ENCODE peak calls at places on chromosomes 3 and 15, in seven cellular contexts. One of them, this sample, is unnamed.
A peak's percentile ranks its signal among the peaks of the same experiment; 100 is the strongest.

GRCh38 chr3:153855772-153856171 is 265.4 kb upstream of the ARHGEF26 start:
- DNase-seq in endothelial cell of umbilical vein: no peak
- DNase-seq in A549: no peak
- DNase-seq in CD8-positive, alpha-beta memory T cell: no peak
- DNase-seq in sigmoid colon: no peak
- DNase-seq in uterus: no peak
- DNase-seq in naive thymus-derived CD4-positive, alpha-beta T cell: no peak
- DNase-seq in this sample: no peak

GRCh38 chr15:68783226-68784054 is 37.3 kb downstream of the ANP32A start:
- DNase-seq in CD8-positive, alpha-beta memory T cell: peak; percentile 53
- DNase-seq in endothelial cell of umbilical vein: peak; percentile 32
- DNase-seq in naive thymus-derived CD4-positive, alpha-beta T cell: peak; percentile 66
- DNase-seq in uterus: no peak
- DNase-seq in sigmoid colon: peak; percentile 63
- DNase-seq in A549: peak; percentile 39
- DNase-seq in this sample: no peak

GRCh38 chr3:5016218-5017161 is 37.3 kb downstream of the BHLHE40 start:
- DNase-seq in sigmoid colon: no peak
- DNase-seq in uterus: no peak
- DNase-seq in endothelial cell of umbilical vein: peak; percentile 85
- DNase-seq in A549: peak; percentile 95
- DNase-seq in naive thymus-derived CD4-positive, alpha-beta T cell: no peak
- DNase-seq in CD8-positive, alpha-beta memory T cell: peak; percentile 42
- DNase-seq in this sample: no peak

GRCh38 chr3:189567772-189568420 is 63.3 kb upstream of the TP63 start:
- DNase-seq in CD8-positive, alpha-beta memory T cell: no peak
- DNase-seq in naive thymus-derived CD4-positive, alpha-beta T cell: no peak
- DNase-seq in endothelial cell of umbilical vein: no peak
- DNase-seq in sigmoid colon: no peak
- DNase-seq in A549: no peak
- DNase-seq in uterus: no peak
- DNase-seq in this sample: no peak

GRCh38 chr15:75367913-75368688 is at the start of gene MAN2C1:
- DNase-seq in CD8-positive, alpha-beta memory T cell: peak; percentile 87
- DNase-seq in A549: peak; percentile 99
- DNase-seq in uterus: peak; percentile 94
- DNase-seq in naive thymus-derived CD4-positive, alpha-beta T cell: peak; percentile 90
- DNase-seq in endothelial cell of umbilical vein: peak; percentile 93
- DNase-seq in sigmoid colon: peak; percentile 98
- DNase-seq in this sample: peak; percentile 91

GRCh38 chr3:192444096-192444790 is 283.1 kb downstream of the FGF12 start:
- DNase-seq in A549: peak; percentile 53
- DNase-seq in sigmoid colon: peak; percentile 72
- DNase-seq in uterus: peak; percentile 16
- DNase-seq in naive thymus-derived CD4-positive, alpha-beta T cell: no peak
- DNase-seq in endothelial cell of umbilical vein: peak; percentile 78
- DNase-seq in CD8-positive, alpha-beta memory T cell: peak; percentile 1
- DNase-seq in this sample: peak; percentile 26

GRCh38 chr3:186821429-186822367 is 15.4 kb upstream of the RFC4 start:
- DNase-seq in CD8-positive, alpha-beta memory T cell: peak; percentile 32
- DNase-seq in uterus: no peak
- DNase-seq in A549: peak; percentile 56
- DNase-seq in sigmoid colon: no peak
- DNase-seq in endothelial cell of umbilical vein: peak; percentile 61
- DNase-seq in naive thymus-derived CD4-positive, alpha-beta T cell: no peak
- DNase-seq in this sample: peak; percentile 55

GRCh38 chr3:35946121-35946856 is 307.0 kb downstream of the ARPP21 start:
- DNase-seq in CD8-positive, alpha-beta memory T cell: no peak
- DNase-seq in sigmoid colon: no peak
- DNase-seq in uterus: no peak
- DNase-seq in A549: peak; percentile 43
- DNase-seq in naive thymus-derived CD4-positive, alpha-beta T cell: no peak
- DNase-seq in endothelial cell of umbilical vein: peak; percentile 59
- DNase-seq in this sample: peak; percentile 15

GRCh38 chr3:14598143-14598569 is 53.4 kb upstream of the CCDC174 start:
- DNase-seq in A549: peak; percentile 49
- DNase-seq in uterus: no peak
- DNase-seq in CD8-positive, alpha-beta memory T cell: peak; percentile 46
- DNase-seq in naive thymus-derived CD4-positive, alpha-beta T cell: peak; percentile 41
- DNase-seq in sigmoid colon: no peak
- DNase-seq in endothelial cell of umbilical vein: peak; percentile 28
- DNase-seq in this sample: peak; percentile 97

GRCh38 chr3:60133269-60133877 is 1083.5 kb upstream of the CFAP20DC start:
- DNase-seq in naive thymus-derived CD4-positive, alpha-beta T cell: no peak
- DNase-seq in A549: no peak
- DNase-seq in endothelial cell of umbilical vein: no peak
- DNase-seq in sigmoid colon: no peak
- DNase-seq in CD8-positive, alpha-beta memory T cell: no peak
- DNase-seq in uterus: no peak
- DNase-seq in this sample: no peak

GRCh38 chr3:123375014-123375940 is 73.6 kb downstream of the ADCY5 start:
- DNase-seq in sigmoid colon: peak; percentile 70
- DNase-seq in endothelial cell of umbilical vein: no peak
- DNase-seq in uterus: no peak
- DNase-seq in CD8-positive, alpha-beta memory T cell: no peak
- DNase-seq in naive thymus-derived CD4-positive, alpha-beta T cell: no peak
- DNase-seq in A549: no peak
- DNase-seq in this sample: no peak

GRCh38 chr3:58202917-58203360 is 7.8 kb downstream of the DNASE1L3 start:
- DNase-seq in A549: no peak
- DNase-seq in sigmoid colon: no peak
- DNase-seq in uterus: no peak
- DNase-seq in endothelial cell of umbilical vein: no peak
- DNase-seq in naive thymus-derived CD4-positive, alpha-beta T cell: no peak
- DNase-seq in CD8-positive, alpha-beta memory T cell: no peak
- DNase-seq in this sample: no peak

GRCh38 chr15:29538110-29538509 is 268.5 kb upstream of the NSMCE3 start:
- DNase-seq in sigmoid colon: no peak
- DNase-seq in CD8-positive, alpha-beta memory T cell: no peak
- DNase-seq in endothelial cell of umbilical vein: no peak
- DNase-seq in uterus: no peak
- DNase-seq in A549: peak; percentile 27
- DNase-seq in naive thymus-derived CD4-positive, alpha-beta T cell: no peak
- DNase-seq in this sample: no peak

GRCh38 chr15:22796079-22796478 is 9.6 kb downstream of the NIPA1 start:
- DNase-seq in A549: no peak
- DNase-seq in CD8-positive, alpha-beta memory T cell: no peak
- DNase-seq in sigmoid colon: no peak
- DNase-seq in uterus: no peak
- DNase-seq in naive thymus-derived CD4-positive, alpha-beta T cell: no peak
- DNase-seq in endothelial cell of umbilical vein: no peak
- DNase-seq in this sample: no peak

GRCh38 chr3:13861461-13861860 is 18.4 kb downstream of the WNT7A start:
- DNase-seq in sigmoid colon: no peak
- DNase-seq in A549: no peak
- DNase-seq in naive thymus-derived CD4-positive, alpha-beta T cell: no peak
- DNase-seq in endothelial cell of umbilical vein: no peak
- DNase-seq in uterus: no peak
- DNase-seq in CD8-positive, alpha-beta memory T cell: no peak
- DNase-seq in this sample: no peak

GRCh38 chr3:194879991-194880939 is 194.6 kb downstream of the FAM43A start:
- DNase-seq in endothelial cell of umbilical vein: peak; percentile 80
- DNase-seq in naive thymus-derived CD4-positive, alpha-beta T cell: no peak
- DNase-seq in CD8-positive, alpha-beta memory T cell: no peak
- DNase-seq in A549: no peak
- DNase-seq in sigmoid colon: no peak
- DNase-seq in uterus: peak; percentile 39
- DNase-seq in this sample: no peak

GRCh38 chr15:95812491-95812890 is 518.0 kb upstream of the NR2F2 start:
- DNase-seq in naive thymus-derived CD4-positive, alpha-beta T cell: no peak
- DNase-seq in endothelial cell of umbilical vein: peak; percentile 84
- DNase-seq in A549: no peak
- DNase-seq in sigmoid colon: no peak
- DNase-seq in CD8-positive, alpha-beta memory T cell: no peak
- DNase-seq in uterus: no peak
- DNase-seq in this sample: no peak

GRCh38 chr15:69085325-69086081 is 71.0 kb downstream of the NOX5 start:
- DNase-seq in naive thymus-derived CD4-positive, alpha-beta T cell: no peak
- DNase-seq in uterus: no peak
- DNase-seq in CD8-positive, alpha-beta memory T cell: no peak
- DNase-seq in A549: no peak
- DNase-seq in sigmoid colon: no peak
- DNase-seq in endothelial cell of umbilical vein: no peak
- DNase-seq in this sample: no peak

GRCh38 chr3:194273396-194274310 is 77.5 kb downstream of the CPN2 start:
- DNase-seq in naive thymus-derived CD4-positive, alpha-beta T cell: no peak
- DNase-seq in A549: no peak
- DNase-seq in CD8-positive, alpha-beta memory T cell: no peak
- DNase-seq in uterus: peak; percentile 10
- DNase-seq in sigmoid colon: peak; percentile 69
- DNase-seq in endothelial cell of umbilical vein: no peak
- DNase-seq in this sample: no peak

GRCh38 chr3:126019683-126020082 is 50.7 kb downstream of the ROPN1B start:
- DNase-seq in endothelial cell of umbilical vein: no peak
- DNase-seq in sigmoid colon: peak; percentile 19
- DNase-seq in uterus: no peak
- DNase-seq in CD8-positive, alpha-beta memory T cell: no peak
- DNase-seq in naive thymus-derived CD4-positive, alpha-beta T cell: no peak
- DNase-seq in A549: no peak
- DNase-seq in this sample: no peak

GRCh38 chr3:114686624-114687023 is 392.8 kb downstream of the TIGIT start:
- DNase-seq in CD8-positive, alpha-beta memory T cell: no peak
- DNase-seq in naive thymus-derived CD4-positive, alpha-beta T cell: no peak
- DNase-seq in endothelial cell of umbilical vein: peak; percentile 2
- DNase-seq in sigmoid colon: no peak
- DNase-seq in uterus: no peak
- DNase-seq in A549: no peak
- DNase-seq in this sample: no peak

GRCh38 chr3:152524198-152525140 is 255.7 kb downstream of the MBNL1 start:
- DNase-seq in A549: peak; percentile 61
- DNase-seq in endothelial cell of umbilical vein: peak; percentile 73
- DNase-seq in CD8-positive, alpha-beta memory T cell: peak; percentile 7
- DNase-seq in sigmoid colon: no peak
- DNase-seq in naive thymus-derived CD4-positive, alpha-beta T cell: peak; percentile 15
- DNase-seq in uterus: peak; percentile 67
- DNase-seq in this sample: peak; percentile 55

DNA sequence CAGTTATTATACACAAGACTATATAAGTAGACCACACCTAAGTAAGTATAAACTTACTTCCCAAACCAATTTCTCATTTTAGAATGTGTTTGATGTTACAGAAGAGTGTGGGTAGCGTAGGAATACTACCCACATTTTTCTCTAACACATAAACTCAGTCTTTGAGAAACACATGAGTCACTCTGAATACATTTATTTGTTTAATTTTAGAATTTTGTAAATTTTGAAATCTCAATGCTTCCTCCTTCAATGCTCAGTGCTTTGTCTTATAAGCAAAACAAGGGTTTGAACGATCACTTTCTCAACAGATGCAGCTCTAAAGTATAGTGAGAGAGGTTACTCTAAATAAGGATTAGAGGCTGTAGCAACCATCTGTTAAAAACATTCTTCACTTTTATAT is 700.8 kb downstream of the SI start:
- DNase-seq in A549: no peak
- DNase-seq in endothelial cell of umbilical vein: no peak
- DNase-seq in sigmoid colon: no peak
- DNase-seq in CD8-positive, alpha-beta memory T cell: no peak
- DNase-seq in uterus: no peak
- DNase-seq in naive thymus-derived CD4-positive, alpha-beta T cell: no peak
- DNase-seq in this sample: no peak
- H3K4me3 ChIP-seq in A549: no peak overlapping the region
- H3K4me3 ChIP-seq in endothelial cell of umbilical vein: no peak overlapping the region
- H3K4me3 ChIP-seq in sigmoid colon: no peak overlapping the region
- H3K4me3 ChIP-seq in CD8-positive, alpha-beta memory T cell: no peak overlapping the region
- H3K4me3 ChIP-seq in uterus: no peak overlapping the region
- H3K4me3 ChIP-seq in naive thymus-derived CD4-positive, alpha-beta T cell: no peak overlapping the region
- H3K4me3 ChIP-seq in this sample: no peak overlapping the region

GRCh38 chr3:212432-212831 is 15.9 kb downstream of the CHL1 start:
- DNase-seq in sigmoid colon: no peak
- DNase-seq in endothelial cell of umbilical vein: no peak
- DNase-seq in A549: no peak
- DNase-seq in CD8-positive, alpha-beta memory T cell: no peak
- DNase-seq in naive thymus-derived CD4-positive, alpha-beta T cell: no peak
- DNase-seq in uterus: no peak
- DNase-seq in this sample: no peak

GRCh38 chr3:207973-208372 is 11.4 kb downstream of the CHL1 start:
- DNase-seq in endothelial cell of umbilical vein: no peak
- DNase-seq in CD8-positive, alpha-beta memory T cell: no peak
- DNase-seq in A549: no peak
- DNase-seq in naive thymus-derived CD4-positive, alpha-beta T cell: no peak
- DNase-seq in sigmoid colon: no peak
- DNase-seq in uterus: no peak
- DNase-seq in this sample: no peak

GRCh38 chr3:210649-211048 is 14.1 kb downstream of the CHL1 start:
- DNase-seq in A549: no peak
- DNase-seq in sigmoid colon: no peak
- DNase-seq in naive thymus-derived CD4-positive, alpha-beta T cell: no peak
- DNase-seq in uterus: no peak
- DNase-seq in CD8-positive, alpha-beta memory T cell: no peak
- DNase-seq in endothelial cell of umbilical vein: no peak
- DNase-seq in this sample: no peak
- H3K4me3 ChIP-seq in A549: no peak overlapping the region
- H3K4me3 ChIP-seq in sigmoid colon: no peak overlapping the region
- H3K4me3 ChIP-seq in naive thymus-derived CD4-positive, alpha-beta T cell: no peak overlapping the region
- H3K4me3 ChIP-seq in uterus: no peak overlapping the region
- H3K4me3 ChIP-seq in CD8-positive, alpha-beta memory T cell: no peak overlapping the region
- H3K4me3 ChIP-seq in endothelial cell of umbilical vein: no peak overlapping the region
- H3K4me3 ChIP-seq in this sample: no peak overlapping the region

DNA sequence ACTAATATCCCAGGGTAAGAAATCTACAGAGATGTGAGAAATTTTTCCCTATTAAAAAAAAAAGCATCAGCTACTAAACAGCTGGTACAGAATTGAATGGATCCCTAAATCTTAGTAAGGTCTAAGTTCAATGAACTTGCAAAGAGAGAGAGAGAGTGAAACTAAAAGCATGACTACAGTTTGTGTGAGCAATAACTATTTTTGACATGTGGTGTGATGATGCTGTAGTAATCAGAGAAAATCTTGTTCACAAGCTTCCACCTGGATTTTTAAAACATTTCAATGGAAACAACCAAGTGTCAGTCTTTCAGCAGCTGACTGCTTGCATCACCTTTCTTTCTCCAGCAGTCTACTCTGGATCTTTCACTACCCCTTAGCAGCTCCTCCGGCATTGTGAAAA is 45.2 kb upstream of the ABI3BP start:
- DNase-seq in sigmoid colon: no peak
- DNase-seq in CD8-positive, alpha-beta memory T cell: no peak
- DNase-seq in endothelial cell of umbilical vein: no peak
- DNase-seq in A549: no peak
- DNase-seq in uterus: no peak
- DNase-seq in naive thymus-derived CD4-positive, alpha-beta T cell: no peak
- DNase-seq in this sample: no peak
- H3K4me3 ChIP-seq in sigmoid colon: no peak overlapping the region
- H3K4me3 ChIP-seq in CD8-positive, alpha-beta memory T cell: no peak overlapping the region
- H3K4me3 ChIP-seq in endothelial cell of umbilical vein: no peak overlapping the region
- H3K4me3 ChIP-seq in A549: no peak overlapping the region
- H3K4me3 ChIP-seq in uterus: no peak overlapping the region
- H3K4me3 ChIP-seq in naive thymus-derived CD4-positive, alpha-beta T cell: no peak overlapping the region
- H3K4me3 ChIP-seq in this sample: no peak overlapping the region

GRCh38 chr3:72890166-72890925 is 2.5 kb downstream of the GXYLT2 start:
- DNase-seq in A549: no peak
- DNase-seq in uterus: no peak
- DNase-seq in CD8-positive, alpha-beta memory T cell: no peak
- DNase-seq in endothelial cell of umbilical vein: no peak
- DNase-seq in naive thymus-derived CD4-positive, alpha-beta T cell: no peak
- DNase-seq in sigmoid colon: no peak
- DNase-seq in this sample: no peak
- H3K4me3 ChIP-seq in A549: no peak overlapping the region
- H3K4me3 ChIP-seq in uterus: no peak overlapping the region
- H3K4me3 ChIP-seq in CD8-positive, alpha-beta memory T cell: no peak overlapping the region
- H3K4me3 ChIP-seq in endothelial cell of umbilical vein: no peak overlapping the region
- H3K4me3 ChIP-seq in naive thymus-derived CD4-positive, alpha-beta T cell: no peak overlapping the region
- H3K4me3 ChIP-seq in sigmoid colon: no peak overlapping the region
- H3K4me3 ChIP-seq in this sample: peak overlapping the region; percentile 67